ENCODE peak calls at places on chromosomes 11 and 22, in six cellular contexts. O, L, B, A, M and D are unnamed samples.

GRCh38 chr11:59668188-59668949 is 468 bp downstream of the PATL1 start:
- DNase-seq in B (no peak), M (peak), O (peak), L (peak), A (peak), D (peak)

GRCh38 chr11:3095712-3096361 is 38.6 kb upstream of the CARS1 start:
- DNase-seq in M (no peak), L (peak), B (no peak), O (peak), A (peak), D (no peak)

GRCh38 chr11:96393753-96394348 is 4.0 kb downstream of the JRKL start:
- DNase-seq in O (peak), M (no peak), A (no peak), L (peak), B (no peak), D (no peak)

GRCh38 chr11:37978647-37979046 is 1380.6 kb upstream of the RAG2 start:
- DNase-seq in A (no peak), M (no peak), B (no peak), O (no peak), L (no peak), D (no peak)

GRCh38 chr11:119729581-119730346 is 764 bp upstream of the NECTIN1 start:
- DNase-seq in O (peak), B (no peak), M (no peak), L (peak), A (peak), D (peak)

GRCh38 chr22:34055525-34056200 is 135.4 kb upstream of the LARGE1 start:
- DNase-seq in A (peak), B (peak), L (no peak), M (no peak), O (peak), D (no peak)

GRCh38 chr22:47631571-47632102 is 869.2 kb downstream of the TBC1D22A start:
- DNase-seq in O (no peak), L (peak), M (no peak), B (no peak), A (peak), D (no peak)

GRCh38 chr11:108568183-108568858 is 25.2 kb downstream of the EXPH5 start:
- DNase-seq in L (no peak), B (no peak), M (no peak), A (peak), O (no peak), D (no peak)

GRCh38 chr11:61950035-61950547 is at the start of gene BEST1:
- DNase-seq in B (no peak), O (no peak), M (no peak), L (no peak), A (no peak), D (no peak)

GRCh38 chr22:37634505-37635002 is 4.9 kb upstream of the SH3BP1 start:
- DNase-seq in O (no peak), M (no peak), L (no peak), A (no peak), B (peak), D (no peak)

GRCh38 chr22:43326342-43326825 is 16.8 kb downstream of the SCUBE1 start:
- DNase-seq in A (no peak), M (no peak), O (no peak), B (no peak), L (no peak), D (no peak)

GRCh38 chr22:39417641-39418040 is 18.1 kb downstream of the TAB1 start:
- DNase-seq in O (no peak), L (no peak), A (no peak), M (no peak), B (no peak), D (no peak)

GRCh38 chr11:49405743-49406142 is 197.3 kb upstream of the FOLH1 start:
- DNase-seq in L (no peak), O (no peak), A (no peak), M (no peak), B (no peak), D (no peak)
- H3K27ac ChIP-seq in L (no peak), O (no peak), A (no peak), M (no peak), B (no peak), D (no peak)

GRCh38 chr22:24157783-24158170 is 23.5 kb upstream of the SUSD2 start:
- DNase-seq in L (no peak), A (no peak), M (no peak), B (no peak), O (no peak), D (no peak)
- H3K27ac ChIP-seq in L (no peak), A (peak), M (peak), B (peak), O (no peak), D (no peak)

GRCh38 chr11:12285811-12286222 is 91.6 kb upstream of the PARVA start:
- DNase-seq in L (no peak), B (no peak), A (peak), O (no peak), M (no peak), D (peak)
- H3K27ac ChIP-seq in L (no peak), B (no peak), A (peak), O (peak), M (no peak), D (no peak)

GRCh38 chr11:95192717-95193116 is 38.3 kb downstream of the SESN3 start:
- DNase-seq in L (no peak), M (no peak), B (no peak), A (no peak), O (no peak), D (no peak)

GRCh38 chr11:95182397-95182796 is 48.6 kb downstream of the SESN3 start:
- DNase-seq in O (no peak), L (peak), A (no peak), B (no peak), M (no peak), D (no peak)

GRCh38 chr11:95193541-95193940 is 37.5 kb downstream of the SESN3 start:
- DNase-seq in L (no peak), A (no peak), B (no peak), O (no peak), M (no peak), D (no peak)

GRCh38 chr11:95187730-95188129 is 43.3 kb downstream of the SESN3 start:
- DNase-seq in O (no peak), L (no peak), M (no peak), A (no peak), B (no peak), D (no peak)
- H3K27ac ChIP-seq in O (no peak), L (no peak), M (no peak), A (no peak), B (no peak), D (no peak)

GRCh38 chr22:26893711-26894110 is 236.3 kb downstream of the MIAT start:
- DNase-seq in O (no peak), B (no peak), L (no peak), M (no peak), A (no peak), D (no peak)
- H3K27ac ChIP-seq in O (peak), B (no peak), L (no peak), M (no peak), A (no peak), D (no peak)

GRCh38 chr11:44774736-44775135 is 48.0 kb downstream of the TSPAN18 start:
- DNase-seq in M (no peak), B (no peak), O (no peak), A (no peak), L (no peak), D (no peak)
- H3K27ac ChIP-seq in M (no peak), B (no peak), O (peak), A (no peak), L (no peak), D (no peak)

GRCh38 chr22:46008836-46009596 is 32.1 kb upstream of the WNT7B start:
- DNase-seq in M (no peak), A (no peak), O (no peak), B (no peak), L (no peak), D (no peak)

GRCh38 chr22:46006379-46007002 is 29.5 kb upstream of the WNT7B start:
- DNase-seq in O (peak), B (peak), A (peak), L (peak), M (peak), D (peak)

GRCh38 chr22:46008291-46008690 is 31.3 kb upstream of the WNT7B start:
- DNase-seq in A (no peak), M (no peak), B (no peak), L (no peak), O (no peak), D (no peak)

GRCh38 chr22:46007848-46008261 is 30.9 kb upstream of the WNT7B start:
- DNase-seq in O (peak), L (peak), A (peak), B (no peak), M (no peak), D (no peak)

DNA sequence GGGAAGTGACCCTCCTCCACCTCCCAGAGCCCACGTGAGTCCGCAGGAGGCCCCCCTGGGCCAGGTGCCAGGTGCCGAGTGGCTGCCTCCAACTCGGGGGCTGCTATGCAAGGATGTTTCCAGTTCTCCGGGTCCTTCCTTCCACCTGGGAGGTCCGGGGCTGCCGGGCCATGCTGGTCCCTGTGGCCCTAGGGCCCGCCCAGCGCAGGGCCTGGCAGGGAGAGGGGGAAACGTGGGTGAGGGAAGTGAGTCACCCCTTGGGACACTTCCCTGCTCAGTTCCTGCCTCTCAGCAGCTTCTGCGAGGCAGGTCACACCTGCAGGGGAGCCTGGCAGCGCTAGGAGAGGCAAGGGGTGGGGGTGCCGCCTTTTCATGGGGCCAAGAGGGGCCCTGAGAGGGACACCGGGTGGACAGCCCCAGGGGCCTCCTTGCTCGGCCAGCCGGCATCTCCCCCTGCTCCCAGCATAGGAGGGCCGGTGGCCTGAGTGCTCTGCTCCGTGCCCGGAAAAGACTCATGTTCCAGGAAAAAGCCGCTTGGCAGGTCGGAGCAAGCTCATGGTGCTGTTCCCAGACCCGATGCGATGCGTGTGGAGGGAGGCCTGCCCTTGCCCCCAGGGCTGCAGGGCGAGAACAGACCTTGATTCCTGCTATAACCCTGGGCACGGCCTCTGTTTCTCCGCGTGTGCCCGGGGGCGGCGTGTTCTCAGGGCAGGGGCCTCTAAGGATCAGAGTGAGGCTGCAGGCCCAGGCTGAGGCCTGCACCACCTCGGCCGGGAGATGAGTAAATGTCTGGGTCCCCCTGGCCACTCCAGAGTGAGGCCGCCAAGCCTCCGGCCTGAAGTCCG is 30.3 kb upstream of the WNT7B start:
- DNase-seq in B (peak), A (peak), L (peak), O (no peak), M (no peak), D (no peak)
- H3K27ac ChIP-seq in B (peak), A (peak), L (peak), O (peak), M (no peak), D (peak)

DNA sequence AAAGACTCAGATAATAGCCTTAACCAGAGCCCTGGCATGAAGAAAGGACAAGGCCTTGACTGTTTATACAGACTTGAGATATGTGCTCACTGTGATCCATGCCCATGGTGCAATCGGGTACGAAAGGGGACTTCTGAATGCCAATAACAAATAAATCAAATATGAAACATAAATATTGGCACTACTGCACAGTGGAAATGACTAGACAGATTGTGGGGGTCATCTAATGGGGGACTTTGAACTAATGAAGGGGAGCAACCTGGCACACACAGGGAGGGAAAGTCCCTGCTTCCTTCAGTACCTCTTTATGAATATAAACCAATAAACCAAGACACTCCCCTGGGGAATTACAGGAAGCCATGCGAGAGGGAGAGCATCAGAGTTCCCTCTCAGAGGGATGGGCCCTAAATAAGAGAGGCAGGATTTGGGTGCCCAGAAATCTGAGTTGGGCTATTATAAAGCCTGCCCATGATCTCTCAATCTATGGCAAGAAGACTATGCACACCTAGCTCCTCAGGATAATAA is 21.1 kb downstream of the MIF start:
- DNase-seq in O (peak), L (no peak), M (no peak), A (no peak), B (no peak), D (no peak)
- H3K27ac ChIP-seq in O (peak), L (no peak), M (no peak), A (no peak), B (no peak), D (no peak)

GRCh38 chr11:68032997-68033707 is 2.7 kb downstream of the NDUFS8 start:
- DNase-seq in B (no peak), L (no peak), O (no peak), M (no peak), A (no peak), D (no peak)

GRCh38 chr11:68031136-68031459 is 617 bp downstream of the NDUFS8 start:
- DNase-seq in B (no peak), A (no peak), M (peak), L (no peak), O (no peak), D (no peak)

GRCh38 chr11:68033708-68034045 is 3.2 kb downstream of the NDUFS8 start:
- DNase-seq in O (no peak), L (no peak), M (no peak), B (no peak), A (peak), D (no peak)

GRCh38 chr11:68030318-68031135 is at the start of gene NDUFS8:
- DNase-seq in M (peak), L (peak), O (peak), B (peak), A (peak), D (peak)

DNA sequence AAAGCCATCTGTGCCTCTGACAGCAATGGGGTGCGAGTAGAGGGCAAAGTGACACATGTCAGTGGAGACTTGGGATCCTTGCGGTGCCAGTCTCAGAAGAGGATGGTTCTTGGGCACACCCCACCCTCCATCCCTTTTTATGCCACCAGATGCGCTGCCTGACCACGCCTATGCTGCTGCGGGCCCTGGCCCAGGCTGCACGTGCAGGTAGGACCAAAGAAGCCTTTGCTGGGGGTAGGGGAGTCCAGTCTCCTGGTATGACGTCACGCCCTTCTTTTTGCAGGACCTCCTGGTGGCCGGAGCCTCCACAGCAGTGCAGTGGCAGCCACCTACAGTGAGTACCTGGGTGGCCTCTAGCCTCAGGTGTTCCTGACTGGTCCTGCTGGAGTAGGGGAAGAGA is 1.5 kb downstream of the NDUFS8 start:
- DNase-seq in B (no peak), A (no peak), M (no peak), O (no peak), L (no peak), D (no peak)
- H3K27ac ChIP-seq in B (no peak), A (no peak), M (peak), O (no peak), L (no peak), D (no peak)